ENCODE peak calls at places on chromosomes 2 and 18, in eight cellular contexts. B is GM20000, Q is psoas muscle, K is ovary, Y is RWPE2, P is GM12878, W is body of pancreas, R is AG04449. V is an unnamed sample.

GRCh38 chr2:10426726-10427567 is 21.2 kb downstream of the ODC1 start:
- DNase-seq in B (no peak), Q (no peak), K (no peak), Y (no peak), P (no peak), W (no peak), R (no peak), V (no peak)

GRCh38 chr18:34803877-34804276 is 93.8 kb downstream of the DTNA start:
- DNase-seq in B (no peak), Q (no peak), K (no peak), Y (no peak), P (no peak), W (no peak), R (no peak), V (no peak)

GRCh38 chr2:60234274-60234976 is 319.0 kb downstream of the BCL11A start:
- DNase-seq in B (no peak), Q (no peak), K (no peak), Y (no peak), P (no peak), W (no peak), R (no peak), V (no peak)

GRCh38 chr2:32559136-32559535 is 68.7 kb upstream of the TTC27 start:
- DNase-seq in B (no peak), Q (no peak), K (no peak), Y (no peak), P (no peak), W (no peak), R (no peak), V (no peak)

GRCh38 chr18:7878265-7879173 is 311.4 kb downstream of the PTPRM start:
- DNase-seq in B (no peak), Q (no peak), K (no peak), Y (no peak), P (no peak), W (no peak), R (no peak), V (no peak)

GRCh38 chr2:235418918-235419317 is 74.9 kb upstream of the AGAP1 start:
- DNase-seq in B (no peak), Q (no peak), K (no peak), Y (no peak), P (no peak), W (no peak), R (no peak), V (no peak)

GRCh38 chr18:35239314-35239713 is 1.5 kb upstream of the ZNF397 start:
- DNase-seq in B (no peak), Q (no peak), K (no peak), Y (no peak), P (no peak), W (no peak), R (no peak), V (no peak)

GRCh38 chr2:12702661-12703121 is 14.0 kb upstream of the TRIB2 start:
- DNase-seq in B (no peak), Q (no peak), K (no peak), Y (no peak), P (no peak), W (peak), R (no peak), V (no peak)

GRCh38 chr2:198186257-198186656 is 381.9 kb downstream of the PLCL1 start:
- DNase-seq in B (no peak), Q (no peak), K (no peak), Y (no peak), P (no peak), W (no peak), R (no peak), V (no peak)

GRCh38 chr2:72106978-72107377 is 40.7 kb downstream of the CYP26B1 start:
- DNase-seq in B (no peak), Q (no peak), K (no peak), Y (no peak), P (no peak), W (no peak), R (no peak), V (no peak)

GRCh38 chr18:2912357-2913299 is 65.8 kb downstream of the EMILIN2 start:
- DNase-seq in B (no peak), Q (no peak), K (no peak), Y (no peak), P (no peak), W (no peak), R (no peak), V (no peak)

GRCh38 chr2:9082158-9082557 is 78.7 kb upstream of the MBOAT2 start:
- DNase-seq in B (no peak), Q (no peak), K (no peak), Y (no peak), P (no peak), W (no peak), R (no peak), V (no peak)

GRCh38 chr2:239339241-239339640 is 61.6 kb downstream of the HDAC4 start:
- DNase-seq in B (no peak), Q (no peak), K (no peak), Y (no peak), P (no peak), W (no peak), R (no peak), V (no peak)

GRCh38 chr2:119838179-119838578 is 78.5 kb downstream of the PTPN4 start:
- DNase-seq in B (no peak), Q (no peak), K (no peak), Y (no peak), P (no peak), W (no peak), R (no peak), V (no peak)

GRCh38 chr2:53473236-53473635 is 294.4 kb upstream of the CHAC2 start:
- DNase-seq in B (no peak), Q (no peak), K (no peak), Y (no peak), P (no peak), W (peak), R (no peak), V (no peak)

GRCh38 chr18:10450986-10451385 is 3.4 kb upstream of the APCDD1 start:
- DNase-seq in B (no peak), Q (no peak), K (no peak), Y (no peak), P (no peak), W (no peak), R (no peak), V (no peak)

GRCh38 chr18:51593931-51594330 is 396.4 kb upstream of the MEX3C start:
- DNase-seq in B (no peak), Q (no peak), K (no peak), Y (no peak), P (no peak), W (no peak), R (no peak), V (no peak)

GRCh38 chr18:38076346-38077053 is 510.9 kb upstream of the CELF4 start:
- DNase-seq in B (no peak), Q (no peak), K (no peak), Y (no peak), P (no peak), W (no peak), R (no peak), V (no peak)

GRCh38 chr2:80510716-80511115 is 206.2 kb upstream of the LRRTM1 start:
- DNase-seq in B (no peak), Q (no peak), K (no peak), Y (no peak), P (no peak), W (no peak), R (no peak), V (no peak)

GRCh38 chr18:23226930-23227728 is 91.8 kb downstream of the CABLES1 start:
- DNase-seq in B (no peak), Q (peak), K (peak), Y (no peak), P (no peak), W (no peak), R (no peak), V (no peak)

GRCh38 chr2:43086451-43087221 is 139.8 kb downstream of the ZFP36L2 start:
- DNase-seq in B (no peak), Q (peak), K (peak), Y (peak), P (no peak), W (no peak), R (peak), V (no peak)

GRCh38 chr18:25321869-25322268 is 30.1 kb downstream of the ZNF521 start:
- DNase-seq in B (no peak), Q (no peak), K (no peak), Y (no peak), P (no peak), W (no peak), R (no peak), V (no peak)

GRCh38 chr2:204608261-204608660 is 63.0 kb downstream of the PARD3B start:
- DNase-seq in B (no peak), Q (no peak), K (peak), Y (no peak), P (no peak), W (no peak), R (peak), V (no peak)

GRCh38 chr2:108253106-108253505 is 13.3 kb downstream of the SULT1C3 start:
- DNase-seq in B (no peak), Q (no peak), K (no peak), Y (no peak), P (no peak), W (no peak), R (no peak), V (no peak)

GRCh38 chr2:212109792-212110680 is 428.6 kb downstream of the ERBB4 start:
- DNase-seq in B (no peak), Q (no peak), K (no peak), Y (no peak), P (no peak), W (no peak), R (no peak), V (no peak)

GRCh38 chr2:179124282-179124681 is 74.3 kb upstream of the CCDC141 start:
- DNase-seq in B (no peak), Q (no peak), K (no peak), Y (no peak), P (no peak), W (no peak), R (no peak), V (no peak)

GRCh38 chr2:207847807-207848544 is 78.3 kb upstream of the FZD5 start:
- DNase-seq in B (no peak), Q (no peak), K (no peak), Y (no peak), P (no peak), W (peak), R (peak), V (no peak)

GRCh38 chr18:74724186-74724585 is 126.5 kb downstream of the ZNF407 start:
- DNase-seq in B (no peak), Q (no peak), K (no peak), Y (no peak), P (no peak), W (no peak), R (peak), V (no peak)

GRCh38 chr18:6729247-6730091 is at the start of gene ARHGAP28:
- DNase-seq in B (peak), Q (peak), K (peak), Y (peak), P (no peak), W (peak), R (no peak), V (peak)

GRCh38 chr2:17879137-17879912 is 858 bp downstream of the KCNS3 start:
- DNase-seq in B (peak), Q (peak), K (no peak), Y (no peak), P (no peak), W (peak), R (no peak), V (no peak)

GRCh38 chr2:128468186-128468585 is 149.5 kb upstream of the HS6ST1 start:
- DNase-seq in B (no peak), Q (no peak), K (no peak), Y (no peak), P (no peak), W (no peak), R (no peak), V (no peak)

GRCh38 chr2:217928324-217929293 is 74.2 kb downstream of the TNS1 start:
- DNase-seq in B (no peak), Q (peak), K (peak), Y (no peak), P (no peak), W (no peak), R (no peak), V (no peak)

GRCh38 chr2:30756971-30757370 is 50.3 kb downstream of the CAPN13 start:
- DNase-seq in B (no peak), Q (no peak), K (no peak), Y (no peak), P (no peak), W (no peak), R (no peak), V (no peak)

GRCh38 chr2:186702499-186702898 is 8.6 kb downstream of the FAM171B start:
- DNase-seq in B (no peak), Q (no peak), K (no peak), Y (no peak), P (no peak), W (no peak), R (no peak), V (no peak)

GRCh38 chr2:43225093-43225787 is 1.2 kb downstream of the ZFP36L2 start:
- DNase-seq in B (peak), Q (peak), K (peak), Y (peak), P (no peak), W (peak), R (no peak), V (no peak)

GRCh38 chr2:54047076-54047475 is 68.3 kb upstream of the ACYP2 start:
- DNase-seq in B (no peak), Q (no peak), K (no peak), Y (no peak), P (no peak), W (no peak), R (no peak), V (no peak)

GRCh38 chr2:125318740-125319139 is 1293.7 kb downstream of the CNTNAP5 start:
- DNase-seq in B (no peak), Q (no peak), K (no peak), Y (no peak), P (no peak), W (no peak), R (no peak), V (no peak)

GRCh38 chr2:86275962-86276361 is 61.5 kb downstream of the REEP1 start:
- DNase-seq in B (no peak), Q (no peak), K (no peak), Y (no peak), P (no peak), W (no peak), R (no peak), V (no peak)

GRCh38 chr2:233350708-233351107 is 3.6 kb upstream of the DGKD start:
- DNase-seq in B (no peak), Q (no peak), K (peak), Y (peak), P (no peak), W (no peak), R (peak), V (no peak)
- TF ChIP-seq CTCF in B (no peak), Q (no peak), K (no peak), Y (peak), P (no peak), W (no peak), R (no peak), V (no peak)

DNA sequence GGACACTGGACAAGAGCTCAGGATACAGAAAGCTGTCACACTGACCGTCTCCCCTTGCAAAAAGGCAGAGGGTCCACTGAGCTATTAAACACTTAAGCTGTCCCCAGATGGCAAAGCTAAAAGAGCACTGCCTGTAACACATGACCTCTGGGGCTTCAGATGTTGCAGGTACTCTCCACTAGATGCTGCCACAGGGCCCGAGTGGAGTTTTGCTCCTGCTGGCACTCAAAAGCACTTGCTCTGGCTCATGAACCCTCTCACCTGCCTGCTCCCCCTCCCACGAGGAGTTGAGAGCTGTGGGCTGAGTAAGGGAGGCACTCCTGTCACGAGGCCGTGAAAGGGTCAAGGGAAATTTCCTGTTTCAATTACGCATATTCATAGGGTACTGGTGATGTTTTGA is 227.9 kb downstream of the PRKCE start:
- DNase-seq in B (no peak), Q (no peak), K (no peak), Y (no peak), P (no peak), W (no peak), R (no peak), V (no peak)
- TF ChIP-seq CTCF in B (no peak), Q (no peak), K (no peak), Y (no peak), P (peak), W (no peak), R (no peak), V (peak)

GRCh38 chr18:54357660-54358494 is at the start of the genes C18orf54 and STARD6:
- DNase-seq in B (peak), Q (peak), K (peak), Y (peak), P (peak), W (peak), R (no peak), V (peak)
- TF ChIP-seq CTCF in B (peak), Q (no peak), K (no peak), Y (peak), P (peak), W (no peak), R (peak), V (peak)

DNA sequence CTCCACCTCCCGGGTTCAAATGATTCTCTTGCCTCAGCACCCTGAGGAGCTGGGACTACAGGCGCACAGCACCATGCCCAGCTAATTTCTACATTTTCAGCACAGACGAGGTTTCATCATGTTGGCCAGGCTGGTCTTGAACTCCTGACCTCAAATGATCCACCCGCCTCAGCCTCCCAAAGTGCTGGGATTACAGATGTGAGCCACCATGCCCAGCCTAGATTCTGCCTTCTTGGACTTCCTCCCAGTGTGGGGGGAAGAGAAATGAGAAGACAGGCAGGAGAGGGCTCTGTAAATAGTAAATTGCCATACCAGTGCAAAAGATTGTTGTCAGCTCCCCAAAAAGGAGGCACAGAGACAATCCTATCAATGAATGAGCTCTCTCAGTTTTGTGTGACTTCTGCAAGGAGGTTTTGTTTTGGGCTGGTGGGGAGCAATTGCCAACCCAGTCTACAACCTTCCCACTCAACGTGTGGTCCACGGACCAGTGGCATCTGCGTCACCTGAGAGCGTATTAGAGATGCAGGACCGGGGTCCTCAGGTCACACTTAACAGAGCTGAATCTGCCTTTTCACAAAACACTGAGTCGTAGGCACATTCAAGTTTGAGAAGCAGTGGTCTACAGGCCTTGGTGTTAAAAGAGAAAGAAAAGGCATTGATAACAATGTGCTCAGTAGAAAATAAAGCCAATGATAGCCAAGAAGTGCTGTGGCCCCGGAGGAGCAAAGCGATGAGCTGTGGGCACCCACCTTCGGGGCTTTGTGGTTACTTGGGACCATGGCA is 78.1 kb downstream of the MYCN start:
- DNase-seq in B (no peak), Q (no peak), K (no peak), Y (no peak), P (no peak), W (no peak), R (no peak), V (no peak)
- TF ChIP-seq CTCF in B (no peak), Q (no peak), K (no peak), Y (no peak), P (no peak), W (no peak), R (no peak), V (no peak)

GRCh38 chr18:45739848-45740247 is 15.9 kb downstream of the SLC14A1 start:
- DNase-seq in B (no peak), Q (no peak), K (no peak), Y (no peak), P (no peak), W (no peak), R (no peak), V (no peak)

GRCh38 chr18:45741056-45741455 is 17.1 kb downstream of the SLC14A1 start:
- DNase-seq in B (no peak), Q (no peak), K (no peak), Y (no peak), P (no peak), W (no peak), R (no peak), V (no peak)

GRCh38 chr18:45739268-45739667 is 15.3 kb downstream of the SLC14A1 start:
- DNase-seq in B (no peak), Q (no peak), K (no peak), Y (no peak), P (no peak), W (no peak), R (no peak), V (no peak)

GRCh38 chr18:45734944-45735343 is 11.0 kb downstream of the SLC14A1 start:
- DNase-seq in B (no peak), Q (no peak), K (no peak), Y (no peak), P (no peak), W (no peak), R (no peak), V (no peak)

DNA sequence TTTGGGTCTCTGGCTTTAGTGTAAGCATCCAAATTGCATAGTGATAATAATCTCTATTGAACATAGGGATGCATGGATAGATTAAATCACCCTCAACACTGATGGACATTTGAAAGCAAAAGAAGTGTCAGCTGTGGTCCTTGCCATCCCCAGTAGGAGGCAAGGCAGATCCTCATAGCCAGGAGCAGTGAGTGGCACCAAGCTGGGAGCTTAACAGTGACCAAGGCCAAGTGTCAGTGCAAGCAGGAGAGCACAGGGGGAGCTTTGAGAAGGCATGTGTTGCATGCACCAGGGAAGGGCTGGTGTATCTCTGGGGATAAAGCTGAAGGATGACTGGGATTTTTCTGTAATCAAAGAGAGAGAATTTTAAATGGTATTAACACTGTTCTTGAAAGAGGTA is 14.7 kb downstream of the SLC14A1 start:
- DNase-seq in B (no peak), Q (no peak), K (no peak), Y (no peak), P (no peak), W (no peak), R (no peak), V (no peak)
- TF ChIP-seq CTCF in B (no peak), Q (no peak), K (no peak), Y (no peak), P (no peak), W (no peak), R (no peak), V (no peak)

DNA sequence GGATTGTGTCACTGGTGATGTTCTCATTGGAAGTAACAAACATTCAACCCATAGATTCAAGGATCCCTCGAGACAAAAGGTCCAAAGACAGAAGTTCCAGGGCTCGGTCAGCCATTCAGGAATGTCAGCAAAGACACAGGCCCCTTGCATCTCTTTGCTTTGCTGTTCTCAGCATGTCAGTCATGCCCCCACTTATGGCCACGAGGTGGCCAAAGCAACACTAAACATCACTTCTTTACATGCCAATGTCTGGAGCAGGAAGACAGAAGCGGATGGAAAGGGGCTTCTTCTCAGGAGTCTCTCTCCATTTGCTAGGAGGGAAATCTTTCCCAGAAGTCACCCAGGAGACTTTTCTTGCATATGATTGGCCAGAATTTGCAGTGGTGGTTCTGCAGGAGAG is 191.6 kb upstream of the SP5 start:
- DNase-seq in B (no peak), Q (no peak), K (no peak), Y (no peak), P (no peak), W (no peak), R (no peak), V (no peak)
- TF ChIP-seq CTCF in B (no peak), Q (no peak), K (no peak), Y (no peak), P (no peak), W (no peak), R (no peak), V (peak)

V was measured in GM12864.